ENCODE peak calls at places on chromosomes 1 and 21, in four cellular contexts. One of them, this sample, is unnamed.
A peak's percentile ranks its signal among the peaks of the same experiment; 100 is the strongest.

GRCh38 chr1:99465176-99465900 is 180.6 kb upstream of the PALMD start:
- DNase-seq in body of pancreas: no peak
- DNase-seq in uterus: no peak
- DNase-seq in HCT116: no peak
- DNase-seq in this sample: no peak

GRCh38 chr1:245690153-245690552 is 535.4 kb downstream of the KIF26B start:
- DNase-seq in uterus: no peak
- DNase-seq in HCT116: no peak
- DNase-seq in body of pancreas: no peak
- DNase-seq in this sample: no peak

GRCh38 chr1:217924924-217925323 is 293.8 kb downstream of the SPATA17 start:
- DNase-seq in body of pancreas: no peak
- DNase-seq in uterus: no peak
- DNase-seq in HCT116: no peak
- DNase-seq in this sample: no peak

GRCh38 chr1:36573445-36573844 is 90.7 kb upstream of the CSF3R start:
- DNase-seq in body of pancreas: no peak
- DNase-seq in uterus: no peak
- DNase-seq in HCT116: no peak
- DNase-seq in this sample: peak; percentile 31

GRCh38 chr1:147077936-147078605 is 94.2 kb downstream of the PRKAB2 start:
- DNase-seq in HCT116: no peak
- DNase-seq in uterus: no peak
- DNase-seq in body of pancreas: no peak
- DNase-seq in this sample: no peak

GRCh38 chr1:18560692-18561091 is 70.0 kb upstream of the PAX7 start:
- DNase-seq in body of pancreas: no peak
- DNase-seq in uterus: no peak
- DNase-seq in HCT116: no peak
- DNase-seq in this sample: no peak

GRCh38 chr1:205805082-205805711 is 7.8 kb downstream of the SLC41A1 start:
- DNase-seq in HCT116: no peak
- DNase-seq in body of pancreas: no peak
- DNase-seq in uterus: no peak
- DNase-seq in this sample: no peak

GRCh38 chr1:25431495-25432363 is 1.0 kb downstream of the MACO1 start:
- DNase-seq in body of pancreas: peak; percentile 51
- DNase-seq in HCT116: no peak
- DNase-seq in uterus: peak; percentile 36
- DNase-seq in this sample: peak; percentile 52

GRCh38 chr1:212752934-212753497 is 38.6 kb downstream of the NSL1 start:
- DNase-seq in uterus: no peak
- DNase-seq in body of pancreas: no peak
- DNase-seq in HCT116: no peak
- DNase-seq in this sample: no peak

GRCh38 chr1:178513278-178513983 is 522 bp downstream of the TEX35 start:
- DNase-seq in uterus: no peak
- DNase-seq in body of pancreas: no peak
- DNase-seq in HCT116: no peak
- DNase-seq in this sample: no peak

GRCh38 chr1:209743145-209743482 is 12.7 kb upstream of the TRAF3IP3 start:
- DNase-seq in HCT116: no peak
- DNase-seq in body of pancreas: peak; percentile 57
- DNase-seq in uterus: no peak
- DNase-seq in this sample: peak; percentile 77

GRCh38 chr21:46211376-46211775 is 17.2 kb downstream of the LSS start:
- DNase-seq in body of pancreas: no peak
- DNase-seq in uterus: peak; percentile 8
- DNase-seq in HCT116: no peak
- DNase-seq in this sample: peak; percentile 14

GRCh38 chr21:15671188-15671587 is 58.6 kb upstream of the USP25 start:
- DNase-seq in HCT116: no peak
- DNase-seq in body of pancreas: no peak
- DNase-seq in uterus: no peak
- DNase-seq in this sample: no peak

GRCh38 chr1:31765041-31765467 is 914 bp upstream of the ADGRB2 start:
- DNase-seq in HCT116: no peak
- DNase-seq in uterus: no peak
- DNase-seq in body of pancreas: peak; percentile 32
- DNase-seq in this sample: no peak

GRCh38 chr1:43540653-43541071 is 10.0 kb downstream of the PTPRF start:
- DNase-seq in uterus: peak; percentile 82
- DNase-seq in body of pancreas: no peak
- DNase-seq in HCT116: no peak
- DNase-seq in this sample: peak; percentile 71

GRCh38 chr21:41616063-41616591 is 108.2 kb upstream of the TMPRSS2 start:
- DNase-seq in uterus: no peak
- DNase-seq in HCT116: no peak
- DNase-seq in body of pancreas: no peak
- DNase-seq in this sample: no peak

GRCh38 chr1:32900956-32901822 is at the start of gene TMEM54:
- DNase-seq in uterus: peak; percentile 58
- DNase-seq in HCT116: no peak
- DNase-seq in body of pancreas: peak; percentile 84
- DNase-seq in this sample: no peak

GRCh38 chr1:33637846-33638440 is 165.5 kb downstream of the ZSCAN20 start:
- DNase-seq in uterus: no peak
- DNase-seq in body of pancreas: no peak
- DNase-seq in HCT116: no peak
- DNase-seq in this sample: no peak

GRCh38 chr1:53592521-53592982 is 133.4 kb downstream of the DMRTB1 start:
- DNase-seq in body of pancreas: peak; percentile 17
- DNase-seq in HCT116: no peak
- DNase-seq in uterus: peak; percentile 24
- DNase-seq in this sample: no peak

GRCh38 chr1:56416385-56416972 is 162.9 kb downstream of the PLPP3 start:
- DNase-seq in uterus: no peak
- DNase-seq in HCT116: no peak
- DNase-seq in body of pancreas: no peak
- DNase-seq in this sample: no peak

GRCh38 chr1:159922499-159923202 is 2.7 kb downstream of the TAGLN2 start:
- DNase-seq in uterus: peak; percentile 49
- DNase-seq in HCT116: no peak
- DNase-seq in body of pancreas: peak; percentile 46
- DNase-seq in this sample: peak; percentile 92

GRCh38 chr1:7558041-7558461 is 213.0 kb upstream of the VAMP3 start:
- DNase-seq in HCT116: no peak
- DNase-seq in body of pancreas: no peak
- DNase-seq in uterus: no peak
- DNase-seq in this sample: peak; percentile 48

GRCh38 chr1:13838236-13838635 is 138.2 kb downstream of the PRDM2 start:
- DNase-seq in uterus: no peak
- DNase-seq in body of pancreas: no peak
- DNase-seq in HCT116: no peak
- DNase-seq in this sample: no peak

GRCh38 chr1:99119193-99119592 is 114.5 kb upstream of the PLPPR5 start:
- DNase-seq in body of pancreas: peak; percentile 47
- DNase-seq in HCT116: no peak
- DNase-seq in uterus: no peak
- DNase-seq in this sample: no peak

GRCh38 chr1:191831572-191831971 is 326.7 kb upstream of the RGS18 start:
- DNase-seq in body of pancreas: no peak
- DNase-seq in uterus: no peak
- DNase-seq in HCT116: peak; percentile 45
- DNase-seq in this sample: no peak

GRCh38 chr21:15514073-15514946 is 215.5 kb upstream of the USP25 start:
- DNase-seq in HCT116: no peak
- DNase-seq in uterus: no peak
- DNase-seq in body of pancreas: no peak
- DNase-seq in this sample: no peak

GRCh38 chr1:17535300-17535937 is 4.1 kb upstream of the ARHGEF10L start:
- DNase-seq in HCT116: no peak
- DNase-seq in body of pancreas: no peak
- DNase-seq in uterus: no peak
- DNase-seq in this sample: no peak

GRCh38 chr1:35398739-35399138 is 130.2 kb downstream of the ZMYM4 start:
- DNase-seq in uterus: no peak
- DNase-seq in body of pancreas: no peak
- DNase-seq in HCT116: no peak
- DNase-seq in this sample: no peak

GRCh38 chr21:44916965-44917364 is 3.7 kb downstream of the ITGB2 start:
- DNase-seq in uterus: no peak
- DNase-seq in HCT116: no peak
- DNase-seq in body of pancreas: no peak
- DNase-seq in this sample: no peak
- H3K27ac ChIP-seq in uterus: no peak overlapping the region
- H3K27ac ChIP-seq in HCT116: no peak overlapping the region
- H3K27ac ChIP-seq in body of pancreas: no peak overlapping the region
- H3K27ac ChIP-seq in this sample: no peak overlapping the region

GRCh38 chr1:219460561-219461511 is 152.1 kb downstream of the ZC3H11B start:
- DNase-seq in HCT116: no peak
- DNase-seq in body of pancreas: no peak
- DNase-seq in uterus: no peak
- DNase-seq in this sample: no peak
- TF ChIP-seq POLR2A in HCT116: no peak
- TF ChIP-seq POLR2A in body of pancreas: no peak
- TF ChIP-seq POLR2A in uterus: no peak
- TF ChIP-seq POLR2A in this sample: no peak

GRCh38 chr1:152015766-152016165 is 21.0 kb downstream of the S100A11 start:
- DNase-seq in HCT116: no peak
- DNase-seq in uterus: no peak
- DNase-seq in body of pancreas: no peak
- DNase-seq in this sample: no peak
- H3K27ac ChIP-seq in HCT116: no peak overlapping the region
- H3K27ac ChIP-seq in uterus: no peak overlapping the region
- H3K27ac ChIP-seq in body of pancreas: no peak overlapping the region
- H3K27ac ChIP-seq in this sample: no peak overlapping the region

DNA sequence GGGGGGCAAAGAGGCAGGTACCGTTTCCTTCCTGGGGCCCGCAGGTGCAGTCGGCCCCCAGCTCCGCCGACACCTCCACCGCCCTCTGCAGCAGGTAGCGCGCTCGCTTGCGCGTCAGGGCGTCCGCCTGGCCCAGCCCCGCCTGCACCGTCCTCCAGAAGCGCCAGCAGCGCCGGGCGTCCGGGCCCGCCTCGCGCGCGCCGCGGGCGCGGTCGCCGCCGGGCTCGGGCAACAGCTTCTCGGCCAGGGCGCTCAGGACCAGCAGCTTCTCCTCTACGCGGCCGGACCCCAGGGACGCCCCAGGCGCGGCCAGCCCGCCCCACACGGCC is 863 bp downstream of the TARBP1 start:
- DNase-seq in HCT116: no peak
- DNase-seq in body of pancreas: peak; percentile 80
- DNase-seq in uterus: no peak
- DNase-seq in this sample: peak; percentile 79
- TF ChIP-seq POLR2A in HCT116: peak; percentile 43
- TF ChIP-seq POLR2A in body of pancreas: peak; percentile 54
- TF ChIP-seq POLR2A in uterus: peak; percentile 13
- TF ChIP-seq POLR2A in this sample: peak; percentile 63

GRCh38 chr1:40789675-40790430 is 6.3 kb downstream of the KCNQ4 start:
- DNase-seq in HCT116: no peak
- DNase-seq in body of pancreas: no peak
- DNase-seq in uterus: no peak
- DNase-seq in this sample: no peak
- H3K27ac ChIP-seq in HCT116: no peak overlapping the region
- H3K27ac ChIP-seq in body of pancreas: no peak overlapping the region
- H3K27ac ChIP-seq in uterus: peak overlapping the region; percentile 57
- H3K27ac ChIP-seq in this sample: no peak overlapping the region

GRCh38 chr1:23367451-23367790 is 2.2 kb downstream of the ZNF436 start:
- DNase-seq in uterus: no peak
- DNase-seq in body of pancreas: no peak
- DNase-seq in HCT116: no peak
- DNase-seq in this sample: no peak

GRCh38 chr1:23369335-23370013 is at the start of gene ZNF436:
- DNase-seq in uterus: peak; percentile 92
- DNase-seq in HCT116: no peak
- DNase-seq in body of pancreas: peak; percentile 82
- DNase-seq in this sample: peak; percentile 77

GRCh38 chr1:23366598-23366997 is 3.0 kb downstream of the ZNF436 start:
- DNase-seq in uterus: no peak
- DNase-seq in HCT116: no peak
- DNase-seq in body of pancreas: no peak
- DNase-seq in this sample: no peak

GRCh38 chr1:23368562-23369334 is 888 bp downstream of the ZNF436 start:
- DNase-seq in HCT116: peak; percentile 80
- DNase-seq in uterus: peak; percentile 88
- DNase-seq in body of pancreas: peak; percentile 93
- DNase-seq in this sample: peak; percentile 93

GRCh38 chr1:23367791-23368561 is 1.7 kb downstream of the ZNF436 start:
- DNase-seq in body of pancreas: peak; percentile 99
- DNase-seq in HCT116: peak; percentile 98
- DNase-seq in uterus: peak; percentile 98
- DNase-seq in this sample: peak; percentile 99
- TF ChIP-seq POLR2A in body of pancreas: peak; percentile 88
- TF ChIP-seq POLR2A in HCT116: no peak
- TF ChIP-seq POLR2A in uterus: peak; percentile 85
- TF ChIP-seq POLR2A in this sample: peak; percentile 85

GRCh38 chr1:176959461-176959860 is 205.1 kb downstream of the ASTN1 start:
- DNase-seq in HCT116: no peak
- DNase-seq in uterus: no peak
- DNase-seq in body of pancreas: no peak
- DNase-seq in this sample: no peak

GRCh38 chr1:176957603-176958002 is 206.9 kb downstream of the ASTN1 start:
- DNase-seq in body of pancreas: no peak
- DNase-seq in HCT116: no peak
- DNase-seq in uterus: no peak
- DNase-seq in this sample: no peak

GRCh38 chr1:176961678-176962077 is 202.8 kb downstream of the ASTN1 start:
- DNase-seq in uterus: no peak
- DNase-seq in HCT116: no peak
- DNase-seq in body of pancreas: no peak
- DNase-seq in this sample: no peak
- H3K27ac ChIP-seq in uterus: no peak overlapping the region
- H3K27ac ChIP-seq in HCT116: no peak overlapping the region
- H3K27ac ChIP-seq in body of pancreas: no peak overlapping the region
- H3K27ac ChIP-seq in this sample: no peak overlapping the region

GRCh38 chr1:182381962-182382819 is 9.4 kb downstream of the GLUL start:
- DNase-seq in body of pancreas: no peak
- DNase-seq in uterus: no peak
- DNase-seq in HCT116: no peak
- DNase-seq in this sample: no peak
- TF ChIP-seq POLR2A in body of pancreas: no peak
- TF ChIP-seq POLR2A in uterus: no peak
- TF ChIP-seq POLR2A in HCT116: no peak
- TF ChIP-seq POLR2A in this sample: no peak